ENCODE peak calls at places on chromosomes 1 and 21, in six cellular contexts. O, A, C, B, F and U are unnamed samples.
A peak's percentile ranks its signal among the peaks of the same experiment; 100 is the strongest.

GRCh38 chr1:20265243-20265642 is 25.4 kb upstream of the VWA5B1 start:
- DNase-seq in O (no peak), A (no peak), C (no peak), B (peak; percentile 8), F (no peak), U (no peak)

GRCh38 chr21:25103500-25104207 is 503.6 kb downstream of the MRPL39 start:
- DNase-seq in O (no peak), A (no peak), C (peak; percentile 81), B (peak; percentile 81), F (no peak), U (no peak)

GRCh38 chr1:116374340-116375164 is 1.5 kb downstream of the ATP1A1 start:
- DNase-seq in O (no peak), A (no peak), C (no peak), B (no peak), F (peak; percentile 40), U (no peak)

GRCh38 chr1:41915786-41916571 is 2.7 kb downstream of the HIVEP3 start:
- DNase-seq in O (no peak), A (no peak), C (no peak), B (no peak), F (no peak), U (no peak)

GRCh38 chr21:44834231-44834950 is 16.5 kb upstream of the SUMO3 start:
- DNase-seq in O (no peak), A (no peak), C (no peak), B (no peak), F (no peak), U (no peak)

GRCh38 chr1:241821363-241821762 is 26.6 kb upstream of the EXO1 start:
- DNase-seq in O (no peak), A (no peak), C (peak; percentile 77), B (peak; percentile 47), F (no peak), U (peak; percentile 47)

GRCh38 chr1:171188388-171189266 is 3.5 kb downstream of the FMO2 start:
- DNase-seq in O (no peak), A (peak; percentile 73), C (peak; percentile 12), B (peak; percentile 57), F (peak; percentile 71), U (peak; percentile 67)

GRCh38 chr1:107689157-107689556 is 275.8 kb downstream of the VAV3 start:
- DNase-seq in O (no peak), A (no peak), C (no peak), B (no peak), F (no peak), U (no peak)

GRCh38 chr1:36883315-36883949 is 150.9 kb downstream of the GRIK3 start:
- DNase-seq in O (no peak), A (no peak), C (no peak), B (no peak), F (no peak), U (no peak)

GRCh38 chr1:225464851-225465792 is 37.3 kb upstream of the LBR start:
- DNase-seq in O (no peak), A (no peak), C (no peak), B (peak; percentile 45), F (no peak), U (no peak)

DNA sequence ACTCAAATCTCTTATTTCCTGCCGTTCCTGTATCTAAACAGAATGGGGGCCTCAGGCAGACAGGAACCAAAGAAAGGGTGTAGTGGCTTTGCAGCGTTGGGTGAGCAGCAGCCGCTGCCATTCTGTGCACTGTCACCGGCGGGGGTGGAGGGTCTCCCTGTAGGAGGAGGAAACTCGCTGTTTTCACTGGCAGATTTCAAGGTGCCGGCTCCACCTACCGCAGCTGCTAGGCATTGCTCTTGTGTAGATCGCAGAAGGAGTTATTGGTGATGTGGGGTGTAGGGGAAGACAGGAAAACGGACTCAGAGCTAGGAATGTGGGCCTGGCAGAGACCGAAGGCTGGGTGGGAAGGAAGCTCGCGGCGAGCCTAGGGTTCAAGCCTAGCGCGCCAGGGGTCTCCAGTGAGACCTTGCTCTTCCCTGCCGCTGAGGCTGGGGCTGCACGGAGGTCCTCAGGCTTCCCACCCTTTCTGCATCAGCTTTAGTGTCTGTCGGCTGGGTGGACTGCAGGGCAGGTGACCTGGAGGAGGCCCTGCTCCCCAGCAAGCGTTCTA is 20.8 kb downstream of the ATP5PO start:
- DNase-seq in O (no peak), A (peak; percentile 82), C (peak; percentile 82), B (peak; percentile 88), F (peak; percentile 79), U (peak; percentile 84)
- TF ChIP-seq CTCF in O (peak; percentile 63), A (peak; percentile 83), C (peak; percentile 78), B (peak; percentile 94), F (peak; percentile 64), U (peak; percentile 88)

GRCh38 chr1:101996830-101997485 is at the start of gene OLFM3:
- DNase-seq in O (no peak), A (no peak), C (peak; percentile 0), B (peak; percentile 9), F (peak; percentile 5), U (no peak)

GRCh38 chr1:101992816-101993575 is 3.7 kb downstream of the OLFM3 start:
- DNase-seq in O (no peak), A (no peak), C (no peak), B (no peak), F (no peak), U (no peak)

GRCh38 chr1:101995984-101996731 is 568 bp downstream of the OLFM3 start:
- DNase-seq in O (no peak), A (no peak), C (no peak), B (no peak), F (no peak), U (no peak)

GRCh38 chr1:101993703-101994102 is 3.0 kb downstream of the OLFM3 start:
- DNase-seq in O (no peak), A (peak; percentile 9), C (no peak), B (no peak), F (no peak), U (no peak)
- TF ChIP-seq CTCF in O (no peak), A (no peak), C (no peak), B (no peak), F (no peak), U (no peak)

DNA sequence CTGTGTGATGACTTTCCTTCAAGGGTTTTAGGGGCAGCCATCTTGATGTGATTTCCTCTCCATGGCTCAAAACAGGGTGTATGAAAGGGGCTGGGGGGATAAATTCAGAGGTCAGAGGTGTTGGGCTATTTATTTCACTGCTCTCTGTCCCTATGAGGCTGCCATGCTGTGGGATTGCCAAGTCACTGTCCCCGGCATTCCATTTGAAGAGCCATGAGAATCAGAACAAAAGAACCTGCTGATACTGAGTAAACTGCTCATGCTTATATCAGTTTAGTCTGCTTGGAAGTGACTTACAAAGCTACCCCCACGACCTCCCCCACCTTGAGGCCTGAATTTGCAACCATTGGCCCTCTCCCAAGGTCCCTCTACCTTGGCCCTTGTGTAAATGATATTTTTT is 72.3 kb upstream of the UBE2U start:
- DNase-seq in O (no peak), A (no peak), C (no peak), B (no peak), F (no peak), U (no peak)
- TF ChIP-seq CTCF in O (no peak), A (no peak), C (no peak), B (no peak), F (no peak), U (no peak)

GRCh38 chr21:42520628-42521253 is 7.1 kb downstream of the SLC37A1 start:
- DNase-seq in O (no peak), A (no peak), C (no peak), B (no peak), F (no peak), U (no peak)
- TF ChIP-seq CTCF in O (no peak), A (no peak), C (peak; percentile 27), B (peak; percentile 66), F (no peak), U (no peak)

DNA sequence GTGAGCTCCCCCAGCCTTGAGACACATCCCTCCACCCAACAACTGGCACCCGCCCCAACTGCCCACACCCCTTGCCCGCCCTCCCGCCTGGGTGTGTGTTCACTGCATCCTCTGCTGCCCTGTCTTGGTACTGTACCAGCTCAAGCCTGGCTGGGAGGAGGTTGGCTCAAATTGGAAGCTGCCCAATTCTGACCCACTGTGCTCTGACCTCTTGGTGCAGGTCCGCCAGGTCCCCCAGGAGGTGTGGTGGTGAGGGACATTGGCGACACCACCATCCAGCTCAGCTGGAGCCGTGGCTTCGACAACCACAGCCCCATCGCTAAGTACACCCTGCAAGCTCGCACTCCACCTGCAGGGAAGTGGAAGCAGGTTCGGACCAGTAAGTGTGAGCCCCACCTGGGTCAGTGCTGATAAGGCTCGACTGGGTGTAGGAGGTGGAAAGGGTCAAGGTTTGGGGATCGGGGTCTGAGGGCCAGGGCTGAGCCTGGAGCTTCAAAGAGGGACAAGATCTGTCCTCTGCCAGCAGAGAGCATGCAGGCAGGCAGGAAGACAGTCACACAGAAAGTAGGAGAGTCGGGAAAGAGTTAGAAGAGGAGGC is 17.9 kb downstream of the TMEM81 start:
- DNase-seq in O (no peak), A (no peak), C (no peak), B (no peak), F (no peak), U (no peak)
- TF ChIP-seq CTCF in O (no peak), A (no peak), C (peak; percentile 6), B (no peak), F (no peak), U (peak; percentile 8)